ENCODE peak calls at places on chromosomes 3 and 15, in seven cellular contexts. T is B cell; U is retinal pigment epithelial cell; B is RWPE1; C is upper lobe of right lung; F is CD4-positive, alpha-beta T cell; W is Calu3. H is an unnamed sample.

GRCh38 chr15:85403745-85404144 is 23.3 kb downstream of the AKAP13 start:
- DNase-seq in T (no peak), U (no peak), B (no peak), C (no peak), F (no peak), W (no peak), H (no peak)

GRCh38 chr15:43150171-43150929 is 17.0 kb downstream of the TMEM62 start:
- DNase-seq in T (no peak), U (no peak), B (peak; percentile 94), C (no peak), F (no peak), W (no peak), H (no peak)

GRCh38 chr3:127690106-127690505 is 17.4 kb downstream of the ABTB1 start:
- DNase-seq in T (no peak), U (no peak), B (peak; percentile 69), C (no peak), F (no peak), W (peak; percentile 50), H (no peak)

GRCh38 chr3:145698749-145699148 is 462.2 kb downstream of the PLOD2 start:
- DNase-seq in T (no peak), U (no peak), B (no peak), C (no peak), F (no peak), W (no peak), H (no peak)

GRCh38 chr3:137172703-137173102 is 214.9 kb downstream of the IL20RB start:
- DNase-seq in T (no peak), U (no peak), B (no peak), C (no peak), F (no peak), W (no peak), H (no peak)

GRCh38 chr3:126956361-126956760 is 26.6 kb upstream of the PLXNA1 start:
- DNase-seq in T (no peak), U (no peak), B (no peak), C (peak; percentile 13), F (no peak), W (no peak), H (no peak)

GRCh38 chr3:189953551-189953950 is 167.1 kb downstream of the P3H2 start:
- DNase-seq in T (no peak), U (no peak), B (no peak), C (no peak), F (no peak), W (no peak), H (no peak)

GRCh38 chr3:111073186-111073585 is 1.6 kb downstream of the NECTIN3 start:
- DNase-seq in T (no peak), U (no peak), B (no peak), C (no peak), F (no peak), W (no peak), H (no peak)

GRCh38 chr3:127535901-127536817 is 54.4 kb downstream of the TPRA1 start:
- DNase-seq in T (no peak), U (no peak), B (no peak), C (no peak), F (no peak), W (no peak), H (no peak)

GRCh38 chr15:74957301-74958035 is 896 bp upstream of the RPP25 start:
- DNase-seq in T (no peak), U (no peak), B (no peak), C (peak; percentile 82), F (no peak), W (no peak), H (no peak)

GRCh38 chr15:96974761-96975160 is 644.3 kb downstream of the NR2F2 start:
- DNase-seq in T (no peak), U (no peak), B (no peak), C (no peak), F (no peak), W (no peak), H (no peak)

GRCh38 chr3:118818386-118818785 is 216.3 kb downstream of the IGSF11 start:
- DNase-seq in T (no peak), U (no peak), B (no peak), C (no peak), F (no peak), W (peak; percentile 12), H (no peak)

GRCh38 chr3:38755130-38755529 is 60.9 kb downstream of the SCN10A start:
- DNase-seq in T (no peak), U (no peak), B (no peak), C (no peak), F (no peak), W (no peak), H (no peak)

GRCh38 chr3:40753371-40753770 is 228.6 kb downstream of the ZNF621 start:
- DNase-seq in T (no peak), U (no peak), B (no peak), C (no peak), F (no peak), W (no peak), H (no peak)

GRCh38 chr15:67832965-67833503 is 6.8 kb downstream of the RNU6-1 start:
- DNase-seq in T (peak; percentile 36), U (no peak), B (no peak), C (no peak), F (no peak), W (no peak), H (no peak)

GRCh38 chr3:39171860-39172259 is 18.5 kb upstream of the CSRNP1 start:
- DNase-seq in T (no peak), U (no peak), B (no peak), C (no peak), F (no peak), W (no peak), H (no peak)

GRCh38 chr3:99659032-99659431 is 20.6 kb downstream of the COL8A1 start:
- DNase-seq in T (no peak), U (peak; percentile 96), B (peak; percentile 79), C (peak; percentile 26), F (no peak), W (no peak), H (no peak)

GRCh38 chr15:57171414-57171813 is 204.9 kb upstream of the CGNL1 start:
- DNase-seq in T (no peak), U (no peak), B (no peak), C (no peak), F (no peak), W (no peak), H (no peak)

GRCh38 chr3:38986901-38987300 is 64.8 kb downstream of the SCN11A start:
- DNase-seq in T (no peak), U (no peak), B (peak; percentile 12), C (no peak), F (no peak), W (no peak), H (no peak)

GRCh38 chr3:150469931-150470740 is 62.0 kb downstream of the TSC22D2 start:
- DNase-seq in T (no peak), U (no peak), B (no peak), C (no peak), F (no peak), W (peak; percentile 67), H (no peak)

GRCh38 chr3:38150780-38151528 is 12.5 kb downstream of the MYD88 start:
- DNase-seq in T (no peak), U (no peak), B (no peak), C (no peak), F (no peak), W (no peak), H (no peak)

GRCh38 chr3:150840733-150841515 is 64.3 kb downstream of the MINDY4B start:
- DNase-seq in T (no peak), U (no peak), B (no peak), C (no peak), F (no peak), W (no peak), H (no peak)

GRCh38 chr15:72118400-72118978 is at the start of gene SENP8:
- DNase-seq in T (no peak), U (no peak), B (peak; percentile 81), C (no peak), F (no peak), W (no peak), H (no peak)

GRCh38 chr3:125150525-125151436 is 61.8 kb downstream of the SLC12A8 start:
- DNase-seq in T (peak; percentile 56), U (no peak), B (no peak), C (no peak), F (peak; percentile 21), W (peak; percentile 73), H (no peak)

GRCh38 chr3:30292192-30292893 is 314.1 kb upstream of the TGFBR2 start:
- DNase-seq in T (no peak), U (no peak), B (no peak), C (no peak), F (no peak), W (no peak), H (no peak)

GRCh38 chr3:65412591-65412990 is 626.1 kb downstream of the MAGI1 start:
- DNase-seq in T (no peak), U (no peak), B (no peak), C (no peak), F (no peak), W (no peak), H (no peak)
- TF ChIP-seq CTCF in T (no peak), U (peak; percentile 28), B (no peak), C (peak; percentile 6), F (no peak), W (no peak), H (peak; percentile 16)

DNA sequence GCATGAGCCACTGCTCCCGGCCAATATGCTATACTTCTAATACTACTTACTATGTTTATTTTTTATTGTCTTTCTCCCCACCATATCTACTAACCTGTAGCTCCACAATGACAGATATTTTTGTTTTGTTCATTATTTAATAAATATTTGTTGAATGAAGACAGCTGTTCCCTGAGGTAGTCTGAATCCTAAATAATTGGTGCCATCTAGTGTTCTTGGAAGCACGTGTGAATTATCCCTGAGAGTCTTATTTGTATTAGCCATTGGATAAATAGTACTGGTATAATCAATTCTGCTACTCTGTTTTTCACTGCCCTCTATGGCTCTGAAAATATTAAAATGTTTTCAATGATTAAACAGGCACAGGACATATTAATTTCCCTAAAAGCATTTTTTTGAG is 5.6 kb upstream of the APPL1 start:
- DNase-seq in T (no peak), U (no peak), B (no peak), C (no peak), F (no peak), W (no peak), H (no peak)
- TF ChIP-seq CTCF in T (no peak), U (peak; percentile 16), B (no peak), C (peak; percentile 20), F (no peak), W (no peak), H (peak; percentile 67)

DNA sequence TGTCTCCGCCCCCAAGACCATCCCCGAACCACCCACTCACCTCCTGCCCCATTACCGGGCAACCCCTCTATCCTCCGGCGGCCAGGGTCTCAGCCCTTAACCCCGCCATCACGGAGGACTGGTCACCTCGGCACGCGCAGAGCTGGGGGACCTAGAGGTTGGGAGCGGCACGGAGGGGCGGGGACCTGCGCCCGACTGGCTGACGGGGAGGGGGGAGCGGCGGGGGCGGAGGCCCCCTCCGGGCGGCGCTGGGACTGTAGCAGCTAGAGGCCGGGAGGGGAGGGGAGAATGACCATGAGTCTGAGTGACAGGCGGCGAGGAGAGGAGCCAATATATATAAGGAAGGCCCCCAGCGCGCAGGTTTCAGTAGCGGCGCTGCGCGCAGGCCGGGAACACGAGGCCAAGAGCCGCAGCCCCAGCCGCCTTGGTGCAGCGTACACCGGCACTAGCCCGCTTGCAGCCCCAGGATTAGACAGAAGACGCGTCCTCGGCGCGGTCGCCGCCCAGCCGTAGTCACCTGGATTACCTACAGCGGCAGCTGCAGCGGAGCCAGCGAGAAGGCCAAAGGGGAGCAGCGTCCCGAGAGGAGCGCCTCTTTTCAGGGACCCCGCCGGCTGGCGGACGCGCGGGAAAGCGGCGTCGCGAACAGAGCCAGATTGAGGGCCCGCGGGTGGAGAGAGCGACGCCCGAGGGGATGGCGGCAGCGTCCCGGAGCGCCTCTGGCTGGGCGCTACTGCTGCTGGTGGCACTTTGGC is at the start of gene DLL4:
- DNase-seq in T (peak; percentile 62), U (no peak), B (peak; percentile 70), C (peak; percentile 88), F (no peak), W (peak; percentile 36), H (peak; percentile 58)
- TF ChIP-seq CTCF in T (no peak), U (no peak), B (no peak), C (no peak), F (no peak), W (no peak), H (no peak)

GRCh38 chr3:17307482-17307881 is 422.7 kb downstream of the PLCL2 start:
- DNase-seq in T (no peak), U (no peak), B (no peak), C (no peak), F (no peak), W (no peak), H (no peak)
- TF ChIP-seq CTCF in T (no peak), U (peak; percentile 23), B (no peak), C (no peak), F (no peak), W (no peak), H (peak; percentile 27)

H was measured in D721Med.